ENCODE peak calls at places on chromosomes 13 and 19, in four cellular contexts. C is neural progenitor cell, N is thoracic aorta, P is WERI-Rb-1. R is an unnamed sample.
A peak's percentile ranks its signal among the peaks of the same experiment; 100 is the strongest.

GRCh38 chr13:23549724-23550123 is 20.5 kb upstream of the TNFRSF19 start:
- DNase-seq in C (no peak), N (no peak), P (no peak), R (no peak)

GRCh38 chr13:43424386-43424785 is 362.4 kb downstream of the ENOX1 start:
- DNase-seq in C (no peak), N (no peak), P (no peak), R (no peak)

GRCh38 chr13:27825153-27825552 is 32.9 kb downstream of the GSX1 start:
- DNase-seq in C (peak; percentile 23), N (no peak), P (no peak), R (no peak)

GRCh38 chr13:22777207-22777606 is 403.6 kb upstream of the SGCG start:
- DNase-seq in C (no peak), N (no peak), P (no peak), R (no peak)

GRCh38 chr13:21948781-21949474 is 278.1 kb downstream of the FGF9 start:
- DNase-seq in C (no peak), N (no peak), P (no peak), R (no peak)

GRCh38 chr19:18650468-18651001 is 13.7 kb downstream of the KLHL26 start:
- DNase-seq in C (peak; percentile 37), N (peak; percentile 66), P (no peak), R (no peak)

GRCh38 chr19:31332096-31332495 is 17.1 kb downstream of the TSHZ3 start:
- DNase-seq in C (no peak), N (no peak), P (no peak), R (no peak)

GRCh38 chr19:5447700-5448311 is 7.4 kb upstream of the ZNRF4 start:
- DNase-seq in C (no peak), N (no peak), P (no peak), R (no peak)

GRCh38 chr13:104132849-104133248 is 1066.6 kb upstream of the SLC10A2 start:
- DNase-seq in C (peak; percentile 3), N (no peak), P (no peak), R (no peak)

GRCh38 chr19:15836595-15837398 is 21.3 kb upstream of the OR10H1 start:
- DNase-seq in C (no peak), N (peak; percentile 91), P (peak; percentile 58), R (peak; percentile 91)

GRCh38 chr13:39498471-39499114 is 104.4 kb downstream of the LHFPL6 start:
- DNase-seq in C (peak; percentile 67), N (no peak), P (no peak), R (no peak)

GRCh38 chr19:13622727-13623126 is 116.4 kb upstream of the CACNA1A start:
- DNase-seq in C (peak; percentile 56), N (no peak), P (no peak), R (no peak)

GRCh38 chr13:50685491-50685890 is 158.0 kb downstream of the DLEU7 start:
- DNase-seq in C (peak; percentile 58), N (no peak), P (no peak), R (no peak)

GRCh38 chr19:4396949-4397783 is 3.2 kb downstream of the SH3GL1 start:
- DNase-seq in C (no peak), N (no peak), P (no peak), R (no peak)

GRCh38 chr19:7869910-7870511 is 4.2 kb downstream of the PRR36 start:
- DNase-seq in C (peak; percentile 81), N (no peak), P (peak; percentile 71), R (no peak)

GRCh38 chr13:107117327-107118012 is 549.5 kb upstream of the ARGLU1 start:
- DNase-seq in C (no peak), N (no peak), P (no peak), R (no peak)

GRCh38 chr13:112245179-112245724 is 130.9 kb upstream of the SPACA7 start:
- DNase-seq in C (no peak), N (no peak), P (peak; percentile 4), R (no peak)

GRCh38 chr19:6238643-6239281 is 41.0 kb downstream of the MLLT1 start:
- DNase-seq in C (no peak), N (no peak), P (no peak), R (no peak)

GRCh38 chr13:80654638-80655249 is 313.8 kb upstream of the SPRY2 start:
- DNase-seq in C (no peak), N (no peak), P (no peak), R (peak; percentile 7)

GRCh38 chr13:80658705-80659104 is 317.8 kb upstream of the SPRY2 start:
- DNase-seq in C (no peak), N (no peak), P (no peak), R (no peak)

DNA sequence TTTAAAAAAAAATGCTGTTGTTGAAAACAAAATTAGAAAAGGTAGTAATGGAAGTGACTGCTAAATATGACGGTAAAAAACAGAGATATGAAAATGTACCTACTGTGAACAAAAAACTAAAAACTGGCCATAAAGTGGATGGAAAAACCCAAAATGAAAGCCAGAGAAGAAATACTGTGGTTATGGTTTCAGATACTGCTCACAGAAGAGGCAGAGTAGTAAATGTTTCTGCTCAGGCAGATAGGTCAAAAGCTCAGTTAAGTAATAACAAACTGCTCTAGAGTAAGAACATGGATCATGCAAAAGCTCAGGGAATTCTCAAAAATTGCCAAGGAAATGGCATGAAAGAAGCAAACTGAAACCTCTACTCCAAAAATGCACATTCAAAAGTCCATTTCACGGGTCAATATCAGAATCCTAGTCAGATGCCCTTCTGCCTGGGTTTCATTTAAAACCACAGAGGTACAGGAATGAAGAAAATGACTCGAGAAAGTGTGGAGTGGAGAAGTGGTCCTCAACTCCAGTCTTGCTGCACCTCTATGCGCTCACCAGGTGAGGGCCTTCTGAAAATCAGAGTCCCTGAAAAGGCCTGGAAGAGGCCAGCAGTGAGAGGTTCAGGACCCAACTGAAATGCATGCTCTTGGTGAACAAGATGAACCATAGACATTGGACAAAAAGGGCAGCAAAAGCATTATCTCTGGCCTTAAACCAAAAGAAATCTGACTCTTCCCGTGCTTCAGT is 315.0 kb upstream of the SPRY2 start:
- DNase-seq in C (no peak), N (no peak), P (no peak), R (no peak)
- TF ChIP-seq CTCF in C (no peak), N (no peak), P (no peak), R (no peak)

GRCh38 chr13:71760226-71760591 is 106.8 kb downstream of the DACH1 start:
- DNase-seq in C (no peak), N (no peak), P (no peak), R (no peak)

GRCh38 chr13:71759506-71760225 is 107.3 kb downstream of the DACH1 start:
- DNase-seq in C (peak; percentile 58), N (no peak), P (no peak), R (no peak)

GRCh38 chr13:71751074-71751473 is 115.9 kb downstream of the DACH1 start:
- DNase-seq in C (no peak), N (no peak), P (no peak), R (no peak)

GRCh38 chr13:71758823-71759222 is 108.2 kb downstream of the DACH1 start:
- DNase-seq in C (no peak), N (no peak), P (no peak), R (no peak)

DNA sequence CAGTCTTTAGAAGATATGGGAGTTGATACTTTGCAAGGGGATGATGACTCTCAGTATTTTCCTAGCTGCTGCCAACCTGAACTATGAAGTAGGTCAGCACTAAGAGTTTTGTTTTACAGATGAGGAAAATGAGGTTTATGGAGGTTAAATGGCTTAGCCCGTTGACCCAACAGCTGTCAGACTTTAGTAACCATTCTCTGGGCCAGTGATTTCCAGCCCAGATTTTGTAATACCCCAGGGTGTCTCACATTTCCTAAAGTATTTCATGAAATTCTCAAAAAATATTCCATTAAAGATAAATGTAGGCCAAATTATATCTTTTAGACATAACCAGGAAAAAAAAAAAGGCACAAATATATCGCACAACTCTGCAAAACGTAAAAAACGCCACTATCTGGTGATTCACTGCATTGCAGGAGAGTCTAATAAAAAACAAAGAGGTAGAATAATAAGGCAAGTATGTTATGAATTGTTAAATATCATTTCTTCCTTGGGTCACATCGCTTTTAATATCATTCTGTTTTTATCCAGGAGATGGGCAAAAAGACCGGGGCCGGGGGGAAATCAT is 112.5 kb downstream of the DACH1 start:
- DNase-seq in C (no peak), N (no peak), P (no peak), R (no peak)
- TF ChIP-seq CTCF in C (peak; percentile 32), N (no peak), P (no peak), R (no peak)

GRCh38 chr19:23393121-23393520 is 2.1 kb downstream of the ZNF91 start:
- DNase-seq in C (no peak), N (no peak), P (no peak), R (peak; percentile 30)
- TF ChIP-seq CTCF in C (no peak), N (no peak), P (no peak), R (peak; percentile 7)

GRCh38 chr13:110811008-110811720 is 97.7 kb downstream of the ING1 start:
- DNase-seq in C (no peak), N (no peak), P (no peak), R (no peak)

GRCh38 chr13:110811751-110812110 is 98.2 kb downstream of the ING1 start:
- DNase-seq in C (no peak), N (no peak), P (no peak), R (no peak)

GRCh38 chr13:110812869-110813645 is 99.6 kb downstream of the ING1 start:
- DNase-seq in C (no peak), N (no peak), P (no peak), R (no peak)

GRCh38 chr13:110813646-110814624 is 100.4 kb downstream of the ING1 start:
- DNase-seq in C (no peak), N (no peak), P (peak; percentile 61), R (no peak)

GRCh38 chr13:110812111-110812868 is 98.8 kb downstream of the ING1 start:
- DNase-seq in C (no peak), N (no peak), P (no peak), R (peak; percentile 1)
- TF ChIP-seq CTCF in C (no peak), N (no peak), P (no peak), R (peak; percentile 13)

GRCh38 chr19:11949201-11949600 is 15.6 kb upstream of the ZNF763 start:
- DNase-seq in C (no peak), N (no peak), P (no peak), R (no peak)

GRCh38 chr19:11948646-11949045 is 16.2 kb upstream of the ZNF763 start:
- DNase-seq in C (no peak), N (no peak), P (no peak), R (peak; percentile 18)

GRCh38 chr19:11944656-11945055 is 19.7 kb downstream of the ZNF700 start:
- DNase-seq in C (no peak), N (no peak), P (no peak), R (no peak)

DNA sequence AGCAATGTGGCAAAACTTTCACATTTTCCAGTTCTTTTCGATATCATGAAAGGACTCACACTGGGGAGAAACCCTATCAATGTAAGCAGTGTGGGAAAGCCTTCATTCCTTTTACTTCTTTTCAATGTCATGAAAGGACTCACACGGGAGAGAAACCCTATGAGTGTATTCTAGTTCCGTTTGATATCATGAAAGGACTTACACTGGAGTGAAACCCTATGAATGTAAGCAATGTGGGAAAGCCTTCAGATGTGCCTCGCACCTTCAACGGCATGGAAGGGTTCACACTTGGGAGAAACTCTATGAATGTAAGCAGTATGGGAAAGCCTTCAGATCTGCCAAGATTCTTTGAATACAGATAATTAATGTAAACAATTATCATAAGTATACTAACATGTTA is 14.5 kb upstream of the ZNF763 start:
- DNase-seq in C (no peak), N (no peak), P (no peak), R (no peak)
- TF ChIP-seq CTCF in C (no peak), N (no peak), P (no peak), R (no peak)

DNA sequence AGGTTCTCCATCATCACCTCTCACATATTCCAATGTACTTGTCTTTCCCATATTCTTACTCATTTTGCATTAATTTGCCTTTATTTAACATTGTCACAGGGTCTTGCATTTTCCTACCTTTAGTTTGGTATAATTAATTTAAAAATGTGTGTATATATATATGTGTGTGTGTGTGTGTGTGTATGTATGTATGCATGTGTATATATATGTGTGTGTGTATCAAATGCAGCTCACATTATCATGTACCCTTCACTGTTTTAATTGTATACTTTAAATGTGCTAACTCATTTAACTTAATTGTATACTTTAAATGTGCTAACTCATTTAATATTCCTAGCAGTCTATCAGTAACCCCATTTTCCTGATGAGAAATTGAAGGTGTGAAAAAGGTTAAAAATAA is 104.5 kb downstream of the PCDH9 start:
- DNase-seq in C (no peak), N (no peak), P (no peak), R (no peak)
- TF ChIP-seq CTCF in C (no peak), N (no peak), P (no peak), R (no peak)

R was measured in foreskin keratinocyte.